ENCODE peak calls at places on chromosome 17, in ten cellular contexts. G is T-helper 1 cell; Z is activated CD8-positive, alpha-beta memory T cell treated with anti-CD3 and anti-CD28 coated beads for 4 hours; J is effector memory CD8-positive, alpha-beta T cell; R is amniotic stem cell; E is Kasumi-1; B is amniotic epithelial cell; A is GM04504; W is nephron progenitor cell; D is GM23248. F is an unnamed sample.

GRCh38 chr17:80352991-80353665 is 61.8 kb upstream of the ENDOV start:
- DNase-seq in G (no peak), Z (no peak), J (no peak), R (no peak), E (no peak), B (no peak), A (no peak), W (no peak), D (no peak), F (peak)

GRCh38 chr17:28485049-28485448 is 11.6 kb downstream of the SLC13A2 start:
- DNase-seq in G (no peak), Z (no peak), J (no peak), R (no peak), E (no peak), B (no peak), A (no peak), W (no peak), D (no peak), F (no peak)

GRCh38 chr17:49638818-49639217 is 39.1 kb downstream of the SPOP start:
- DNase-seq in G (no peak), Z (no peak), J (no peak), R (no peak), E (no peak), B (no peak), A (no peak), W (no peak), D (no peak), F (no peak)

GRCh38 chr17:38885728-38886642 is 16.1 kb downstream of the LASP1 start:
- DNase-seq in G (no peak), Z (no peak), J (no peak), R (no peak), E (no peak), B (peak), A (no peak), W (peak), D (peak), F (no peak)

GRCh38 chr17:4789701-4789950 is 862 bp downstream of the GLTPD2 start:
- DNase-seq in G (no peak), Z (no peak), J (no peak), R (no peak), E (no peak), B (no peak), A (no peak), W (no peak), D (no peak), F (no peak)

GRCh38 chr17:73744411-73744810 is 100.2 kb upstream of the SDK2 start:
- DNase-seq in G (no peak), Z (no peak), J (no peak), R (no peak), E (no peak), B (no peak), A (no peak), W (no peak), D (no peak), F (no peak)

GRCh38 chr17:40547079-40547784 is 18.0 kb downstream of the CCR7 start:
- DNase-seq in G (peak), Z (no peak), J (peak), R (no peak), E (peak), B (no peak), A (no peak), W (no peak), D (no peak), F (peak)

GRCh38 chr17:47703191-47703591 is 9.2 kb downstream of the TBKBP1 start:
- DNase-seq in G (peak), Z (peak), J (peak), R (no peak), E (peak), B (no peak), A (no peak), W (peak), D (no peak), F (no peak)

GRCh38 chr17:52158450-52159042 is at the start of gene CA10:
- DNase-seq in G (no peak), Z (no peak), J (no peak), R (no peak), E (no peak), B (no peak), A (no peak), W (peak), D (no peak), F (no peak)

GRCh38 chr17:37745801-37746426 is 1.1 kb upstream of the HNF1B start:
- DNase-seq in G (no peak), Z (no peak), J (no peak), R (no peak), E (no peak), B (no peak), A (no peak), W (no peak), D (no peak), F (no peak)

GRCh38 chr17:55446581-55447205 is 25.1 kb upstream of the MMD start:
- DNase-seq in G (no peak), Z (no peak), J (no peak), R (no peak), E (no peak), B (peak), A (no peak), W (no peak), D (no peak), F (no peak)

GRCh38 chr17:17484451-17484899 is 7.7 kb downstream of the MED9 start:
- DNase-seq in G (no peak), Z (no peak), J (no peak), R (no peak), E (peak), B (peak), A (no peak), W (no peak), D (peak), F (no peak)

GRCh38 chr17:17077101-17077500 is 34.8 kb downstream of the MPRIP start:
- DNase-seq in G (no peak), Z (no peak), J (no peak), R (no peak), E (no peak), B (no peak), A (no peak), W (no peak), D (no peak), F (no peak)

GRCh38 chr17:301681-302299 is 50.8 kb downstream of the RPH3AL start:
- DNase-seq in G (no peak), Z (no peak), J (no peak), R (no peak), E (no peak), B (no peak), A (peak), W (no peak), D (peak), F (no peak)

GRCh38 chr17:55705847-55706246 is 16.8 kb downstream of the TMEM100 start:
- DNase-seq in G (no peak), Z (no peak), J (no peak), R (no peak), E (no peak), B (no peak), A (no peak), W (no peak), D (no peak), F (no peak)

GRCh38 chr17:42266918-42267766 is 9.0 kb downstream of the STAT5B start:
- DNase-seq in G (peak), Z (peak), J (peak), R (peak), E (no peak), B (peak), A (peak), W (no peak), D (peak), F (no peak)

GRCh38 chr17:30031214-30031869 is 85.3 kb upstream of the NSRP1 start:
- DNase-seq in G (no peak), Z (no peak), J (no peak), R (no peak), E (no peak), B (no peak), A (no peak), W (no peak), D (no peak), F (no peak)

GRCh38 chr17:44307387-44308186 is 814 bp upstream of the RUNDC3A start:
- DNase-seq in G (no peak), Z (no peak), J (no peak), R (no peak), E (no peak), B (peak), A (no peak), W (peak), D (peak), F (no peak)

GRCh38 chr17:3935140-3935542 is 18.9 kb upstream of the P2RX1 start:
- DNase-seq in G (peak), Z (no peak), J (no peak), R (no peak), E (no peak), B (peak), A (no peak), W (peak), D (peak), F (no peak)

GRCh38 chr17:66747561-66748275 is 87.2 kb upstream of the CACNG5 start:
- DNase-seq in G (no peak), Z (no peak), J (no peak), R (no peak), E (no peak), B (peak), A (no peak), W (no peak), D (peak), F (no peak)

GRCh38 chr17:44315760-44316731 is 7.6 kb downstream of the RUNDC3A start:
- DNase-seq in G (no peak), Z (no peak), J (no peak), R (no peak), E (no peak), B (no peak), A (no peak), W (peak), D (no peak), F (no peak)

GRCh38 chr17:69326302-69327059 is 452 bp downstream of the ABCA5 start:
- DNase-seq in G (no peak), Z (peak), J (no peak), R (no peak), E (no peak), B (peak), A (peak), W (no peak), D (peak), F (peak)

GRCh38 chr17:81241648-81242420 is 2.7 kb downstream of the NDUFAF8 start:
- DNase-seq in G (peak), Z (peak), J (peak), R (no peak), E (peak), B (peak), A (no peak), W (peak), D (peak), F (no peak)

GRCh38 chr17:70254735-70255460 is 85.6 kb downstream of the KCNJ2 start:
- DNase-seq in G (no peak), Z (no peak), J (no peak), R (no peak), E (no peak), B (no peak), A (no peak), W (no peak), D (peak), F (no peak)

GRCh38 chr17:82019905-82020873 is 2.5 kb downstream of the CENPX start:
- DNase-seq in G (peak), Z (peak), J (peak), R (no peak), E (peak), B (no peak), A (no peak), W (peak), D (peak), F (no peak)

GRCh38 chr17:7538891-7539290 is 10.0 kb upstream of the TNFSF12 start:
- DNase-seq in G (no peak), Z (no peak), J (no peak), R (no peak), E (no peak), B (peak), A (no peak), W (no peak), D (peak), F (no peak)

GRCh38 chr17:44555056-44555455 is 2.2 kb upstream of the FZD2 start:
- DNase-seq in G (no peak), Z (no peak), J (no peak), R (no peak), E (no peak), B (no peak), A (no peak), W (no peak), D (no peak), F (no peak)